ENCODE peak calls at places on chromosomes 1 and 21, in ten cellular contexts. One of them, this sample, is unnamed.

GRCh38 chr1:2353215-2353906 is 38.0 kb downstream of the MORN1 start:
- DNase-seq in head of caudate nucleus: no peak
- DNase-seq in left colon: no peak
- DNase-seq in H1: no peak
- DNase-seq in suprapubic skin: no peak
- DNase-seq in Caki2: no peak
- DNase-seq in ACHN: no peak
- DNase-seq in AG08395: no peak
- DNase-seq in CD8-positive, alpha-beta memory T cell: no peak
- DNase-seq in HT1080: no peak
- DNase-seq in this sample: no peak

GRCh38 chr1:24294228-24294672 is 24.9 kb upstream of the GRHL3 start:
- DNase-seq in head of caudate nucleus: no peak
- DNase-seq in left colon: no peak
- DNase-seq in H1: no peak
- DNase-seq in suprapubic skin: peak
- DNase-seq in Caki2: no peak
- DNase-seq in ACHN: no peak
- DNase-seq in AG08395: peak
- DNase-seq in CD8-positive, alpha-beta memory T cell: no peak
- DNase-seq in HT1080: peak
- DNase-seq in this sample: no peak

GRCh38 chr1:231311696-231312095 is 26.0 kb downstream of the EXOC8 start:
- DNase-seq in head of caudate nucleus: no peak
- DNase-seq in left colon: no peak
- DNase-seq in H1: no peak
- DNase-seq in suprapubic skin: no peak
- DNase-seq in Caki2: no peak
- DNase-seq in ACHN: no peak
- DNase-seq in AG08395: no peak
- DNase-seq in CD8-positive, alpha-beta memory T cell: no peak
- DNase-seq in HT1080: no peak
- DNase-seq in this sample: no peak

GRCh38 chr21:43354016-43354420 is 72.9 kb downstream of the SIK1 start:
- DNase-seq in head of caudate nucleus: no peak
- DNase-seq in left colon: no peak
- DNase-seq in H1: no peak
- DNase-seq in suprapubic skin: no peak
- DNase-seq in Caki2: no peak
- DNase-seq in ACHN: no peak
- DNase-seq in AG08395: no peak
- DNase-seq in CD8-positive, alpha-beta memory T cell: no peak
- DNase-seq in HT1080: no peak
- DNase-seq in this sample: no peak

GRCh38 chr1:108704501-108704900 is 8.2 kb upstream of the FNDC7 start:
- DNase-seq in head of caudate nucleus: no peak
- DNase-seq in left colon: no peak
- DNase-seq in H1: no peak
- DNase-seq in suprapubic skin: no peak
- DNase-seq in Caki2: peak
- DNase-seq in ACHN: peak
- DNase-seq in AG08395: peak
- DNase-seq in CD8-positive, alpha-beta memory T cell: no peak
- DNase-seq in HT1080: peak
- DNase-seq in this sample: no peak

GRCh38 chr1:966603-967295 is 467 bp downstream of the PLEKHN1 start:
- DNase-seq in head of caudate nucleus: peak
- DNase-seq in left colon: peak
- DNase-seq in H1: peak
- DNase-seq in suprapubic skin: no peak
- DNase-seq in Caki2: peak
- DNase-seq in ACHN: peak
- DNase-seq in AG08395: peak
- DNase-seq in CD8-positive, alpha-beta memory T cell: peak
- DNase-seq in HT1080: peak
- DNase-seq in this sample: peak

GRCh38 chr1:13899856-13900255 is 199.9 kb downstream of the PRDM2 start:
- DNase-seq in head of caudate nucleus: no peak
- DNase-seq in left colon: no peak
- DNase-seq in H1: no peak
- DNase-seq in suprapubic skin: no peak
- DNase-seq in Caki2: no peak
- DNase-seq in ACHN: no peak
- DNase-seq in AG08395: peak
- DNase-seq in CD8-positive, alpha-beta memory T cell: no peak
- DNase-seq in HT1080: peak
- DNase-seq in this sample: no peak

GRCh38 chr1:15188145-15188544 is 34.6 kb downstream of the TMEM51 start:
- DNase-seq in head of caudate nucleus: no peak
- DNase-seq in left colon: peak
- DNase-seq in H1: no peak
- DNase-seq in suprapubic skin: no peak
- DNase-seq in Caki2: no peak
- DNase-seq in ACHN: peak
- DNase-seq in AG08395: no peak
- DNase-seq in CD8-positive, alpha-beta memory T cell: no peak
- DNase-seq in HT1080: no peak
- DNase-seq in this sample: no peak

GRCh38 chr1:228005511-228006033 is 1.2 kb upstream of the WNT3A start:
- DNase-seq in head of caudate nucleus: no peak
- DNase-seq in left colon: no peak
- DNase-seq in H1: no peak
- DNase-seq in suprapubic skin: no peak
- DNase-seq in Caki2: no peak
- DNase-seq in ACHN: no peak
- DNase-seq in AG08395: peak
- DNase-seq in CD8-positive, alpha-beta memory T cell: no peak
- DNase-seq in HT1080: no peak
- DNase-seq in this sample: no peak

GRCh38 chr1:119286587-119287181 is 81.9 kb upstream of the HAO2 start:
- DNase-seq in head of caudate nucleus: no peak
- DNase-seq in left colon: peak
- DNase-seq in H1: peak
- DNase-seq in suprapubic skin: no peak
- DNase-seq in Caki2: peak
- DNase-seq in ACHN: peak
- DNase-seq in AG08395: peak
- DNase-seq in CD8-positive, alpha-beta memory T cell: no peak
- DNase-seq in HT1080: peak
- DNase-seq in this sample: peak

GRCh38 chr1:160101717-160102522 is 3.5 kb upstream of the IGSF8 start:
- DNase-seq in head of caudate nucleus: no peak
- DNase-seq in left colon: no peak
- DNase-seq in H1: no peak
- DNase-seq in suprapubic skin: no peak
- DNase-seq in Caki2: no peak
- DNase-seq in ACHN: no peak
- DNase-seq in AG08395: no peak
- DNase-seq in CD8-positive, alpha-beta memory T cell: no peak
- DNase-seq in HT1080: no peak
- DNase-seq in this sample: no peak

GRCh38 chr1:109546311-109547109 is 1.9 kb upstream of the GNAI3 start:
- DNase-seq in head of caudate nucleus: peak
- DNase-seq in left colon: peak
- DNase-seq in H1: peak
- DNase-seq in suprapubic skin: peak
- DNase-seq in Caki2: peak
- DNase-seq in ACHN: peak
- DNase-seq in AG08395: peak
- DNase-seq in CD8-positive, alpha-beta memory T cell: peak
- DNase-seq in HT1080: peak
- DNase-seq in this sample: peak

GRCh38 chr1:236394905-236395779 is 1.1 kb downstream of the EDARADD start:
- DNase-seq in head of caudate nucleus: no peak
- DNase-seq in left colon: peak
- DNase-seq in H1: peak
- DNase-seq in suprapubic skin: peak
- DNase-seq in Caki2: peak
- DNase-seq in ACHN: peak
- DNase-seq in AG08395: no peak
- DNase-seq in CD8-positive, alpha-beta memory T cell: no peak
- DNase-seq in HT1080: peak
- DNase-seq in this sample: peak

GRCh38 chr21:32524010-32524719 is 61.2 kb downstream of the TCP10L start:
- DNase-seq in head of caudate nucleus: no peak
- DNase-seq in left colon: no peak
- DNase-seq in H1: no peak
- DNase-seq in suprapubic skin: no peak
- DNase-seq in Caki2: peak
- DNase-seq in ACHN: no peak
- DNase-seq in AG08395: peak
- DNase-seq in CD8-positive, alpha-beta memory T cell: no peak
- DNase-seq in HT1080: peak
- DNase-seq in this sample: no peak

GRCh38 chr21:36255650-36256047 is 64.3 kb upstream of the MORC3 start:
- DNase-seq in head of caudate nucleus: no peak
- DNase-seq in left colon: no peak
- DNase-seq in H1: no peak
- DNase-seq in suprapubic skin: no peak
- DNase-seq in Caki2: no peak
- DNase-seq in ACHN: no peak
- DNase-seq in AG08395: no peak
- DNase-seq in CD8-positive, alpha-beta memory T cell: no peak
- DNase-seq in HT1080: no peak
- DNase-seq in this sample: no peak

GRCh38 chr1:52659356-52659755 is 26.4 kb downstream of the SHISAL2A start:
- DNase-seq in head of caudate nucleus: no peak
- DNase-seq in left colon: no peak
- DNase-seq in H1: no peak
- DNase-seq in suprapubic skin: no peak
- DNase-seq in Caki2: peak
- DNase-seq in ACHN: no peak
- DNase-seq in AG08395: no peak
- DNase-seq in CD8-positive, alpha-beta memory T cell: no peak
- DNase-seq in HT1080: peak
- DNase-seq in this sample: no peak

GRCh38 chr1:213260322-213261075 is 209.5 kb downstream of the RPS6KC1 start:
- DNase-seq in head of caudate nucleus: no peak
- DNase-seq in left colon: no peak
- DNase-seq in H1: no peak
- DNase-seq in suprapubic skin: no peak
- DNase-seq in Caki2: no peak
- DNase-seq in ACHN: no peak
- DNase-seq in AG08395: no peak
- DNase-seq in CD8-positive, alpha-beta memory T cell: no peak
- DNase-seq in HT1080: no peak
- DNase-seq in this sample: no peak

GRCh38 chr1:80918365-80918764 is 882.4 kb upstream of the ADGRL2 start:
- DNase-seq in head of caudate nucleus: no peak
- DNase-seq in left colon: no peak
- DNase-seq in H1: no peak
- DNase-seq in suprapubic skin: no peak
- DNase-seq in Caki2: no peak
- DNase-seq in ACHN: no peak
- DNase-seq in AG08395: no peak
- DNase-seq in CD8-positive, alpha-beta memory T cell: no peak
- DNase-seq in HT1080: no peak
- DNase-seq in this sample: no peak

GRCh38 chr1:215458084-215458483 is 109.0 kb upstream of the KCTD3 start:
- DNase-seq in head of caudate nucleus: no peak
- DNase-seq in left colon: no peak
- DNase-seq in H1: no peak
- DNase-seq in suprapubic skin: no peak
- DNase-seq in Caki2: no peak
- DNase-seq in ACHN: no peak
- DNase-seq in AG08395: no peak
- DNase-seq in CD8-positive, alpha-beta memory T cell: no peak
- DNase-seq in HT1080: peak
- DNase-seq in this sample: no peak

GRCh38 chr1:9289090-9289534 is 3.6 kb upstream of the SPSB1 start:
- DNase-seq in head of caudate nucleus: no peak
- DNase-seq in left colon: peak
- DNase-seq in H1: peak
- DNase-seq in suprapubic skin: no peak
- DNase-seq in Caki2: peak
- DNase-seq in ACHN: peak
- DNase-seq in AG08395: no peak
- DNase-seq in CD8-positive, alpha-beta memory T cell: peak
- DNase-seq in HT1080: peak
- DNase-seq in this sample: peak

GRCh38 chr21:41928621-41929220 is 25.1 kb downstream of the C2CD2 start:
- DNase-seq in head of caudate nucleus: no peak
- DNase-seq in left colon: no peak
- DNase-seq in H1: no peak
- DNase-seq in suprapubic skin: no peak
- DNase-seq in Caki2: no peak
- DNase-seq in ACHN: no peak
- DNase-seq in AG08395: no peak
- DNase-seq in CD8-positive, alpha-beta memory T cell: no peak
- DNase-seq in HT1080: no peak
- DNase-seq in this sample: peak

GRCh38 chr1:64922336-64922735 is 44.0 kb downstream of the JAK1 start:
- DNase-seq in head of caudate nucleus: no peak
- DNase-seq in left colon: no peak
- DNase-seq in H1: no peak
- DNase-seq in suprapubic skin: no peak
- DNase-seq in Caki2: no peak
- DNase-seq in ACHN: no peak
- DNase-seq in AG08395: no peak
- DNase-seq in CD8-positive, alpha-beta memory T cell: peak
- DNase-seq in HT1080: no peak
- DNase-seq in this sample: no peak